ENCODE peak calls at places on chromosomes 3 and 15, in five cellular contexts. One of them, this sample, is unnamed.
A peak's percentile ranks its signal among the peaks of the same experiment; 100 is the strongest.

GRCh38 chr3:97037294-97037943 is 223.0 kb downstream of the EPHA6 start:
- DNase-seq in K562: no peak
- DNase-seq in GM12892: no peak
- DNase-seq in H1: no peak
- DNase-seq in HepG2: peak; percentile 9
- DNase-seq in this sample: no peak

GRCh38 chr3:126911162-126912026 is 71.5 kb upstream of the PLXNA1 start:
- DNase-seq in K562: peak; percentile 60
- DNase-seq in GM12892: peak; percentile 74
- DNase-seq in H1: no peak
- DNase-seq in HepG2: peak; percentile 21
- DNase-seq in this sample: peak; percentile 65

GRCh38 chr15:101521563-101521962 is 32.1 kb upstream of the PCSK6 start:
- DNase-seq in K562: no peak
- DNase-seq in GM12892: no peak
- DNase-seq in H1: no peak
- DNase-seq in HepG2: no peak
- DNase-seq in this sample: no peak

GRCh38 chr3:58659051-58659675 is 7.4 kb downstream of the FAM3D start:
- DNase-seq in K562: peak; percentile 26
- DNase-seq in GM12892: no peak
- DNase-seq in H1: peak; percentile 55
- DNase-seq in HepG2: peak; percentile 33
- DNase-seq in this sample: no peak

GRCh38 chr3:183502782-183503181 is 52.7 kb downstream of the KLHL6 start:
- DNase-seq in K562: no peak
- DNase-seq in GM12892: no peak
- DNase-seq in H1: no peak
- DNase-seq in HepG2: no peak
- DNase-seq in this sample: no peak

GRCh38 chr3:195806211-195806915 is 5.4 kb downstream of the MUC4 start:
- DNase-seq in K562: no peak
- DNase-seq in GM12892: no peak
- DNase-seq in H1: no peak
- DNase-seq in HepG2: no peak
- DNase-seq in this sample: no peak

GRCh38 chr15:101578443-101578894 is 73.7 kb downstream of the TM2D3 start:
- DNase-seq in K562: no peak
- DNase-seq in GM12892: no peak
- DNase-seq in H1: peak; percentile 58
- DNase-seq in HepG2: peak; percentile 50
- DNase-seq in this sample: no peak

GRCh38 chr3:192449036-192449435 is 278.3 kb downstream of the FGF12 start:
- DNase-seq in K562: no peak
- DNase-seq in GM12892: no peak
- DNase-seq in H1: no peak
- DNase-seq in HepG2: no peak
- DNase-seq in this sample: no peak

GRCh38 chr15:75694241-75695182 is 18.1 kb downstream of the CSPG4 start:
- DNase-seq in K562: peak; percentile 91
- DNase-seq in GM12892: no peak
- DNase-seq in H1: peak; percentile 75
- DNase-seq in HepG2: peak; percentile 35
- DNase-seq in this sample: no peak

GRCh38 chr3:80338366-80338765 is 570.6 kb upstream of the ROBO1 start:
- DNase-seq in K562: no peak
- DNase-seq in GM12892: no peak
- DNase-seq in H1: no peak
- DNase-seq in HepG2: no peak
- DNase-seq in this sample: no peak

GRCh38 chr3:113668015-113668414 is 28.4 kb downstream of the USF3 start:
- DNase-seq in K562: no peak
- DNase-seq in GM12892: no peak
- DNase-seq in H1: no peak
- DNase-seq in HepG2: no peak
- DNase-seq in this sample: no peak

GRCh38 chr15:88621789-88622604 is 857 bp downstream of the AEN start:
- DNase-seq in K562: no peak
- DNase-seq in GM12892: no peak
- DNase-seq in H1: no peak
- DNase-seq in HepG2: peak; percentile 76
- DNase-seq in this sample: no peak

GRCh38 chr15:52523192-52523591 is 5.5 kb downstream of the MYO5A start:
- DNase-seq in K562: no peak
- DNase-seq in GM12892: no peak
- DNase-seq in H1: no peak
- DNase-seq in HepG2: no peak
- DNase-seq in this sample: no peak

GRCh38 chr3:73559730-73560129 is 65.0 kb downstream of the PDZRN3 start:
- DNase-seq in K562: no peak
- DNase-seq in GM12892: no peak
- DNase-seq in H1: no peak
- DNase-seq in HepG2: no peak
- DNase-seq in this sample: no peak

GRCh38 chr15:88904808-88905327 is 8.3 kb downstream of the MFGE8 start:
- DNase-seq in K562: peak; percentile 87
- DNase-seq in GM12892: peak; percentile 63
- DNase-seq in H1: peak; percentile 94
- DNase-seq in HepG2: peak; percentile 79
- DNase-seq in this sample: peak; percentile 72

GRCh38 chr3:60935709-60936108 is 315.5 kb downstream of the FHIT start:
- DNase-seq in K562: no peak
- DNase-seq in GM12892: no peak
- DNase-seq in H1: no peak
- DNase-seq in HepG2: no peak
- DNase-seq in this sample: no peak

GRCh38 chr3:169026543-169027181 is 636.9 kb downstream of the MECOM start:
- DNase-seq in K562: no peak
- DNase-seq in GM12892: no peak
- DNase-seq in H1: no peak
- DNase-seq in HepG2: peak; percentile 1
- DNase-seq in this sample: no peak

GRCh38 chr3:140363801-140364200 is 314.1 kb upstream of the TRIM42 start:
- DNase-seq in K562: no peak
- DNase-seq in GM12892: no peak
- DNase-seq in H1: no peak
- DNase-seq in HepG2: no peak
- DNase-seq in this sample: no peak

GRCh38 chr3:186107148-186108105 is 1.5 kb downstream of the ETV5 start:
- DNase-seq in K562: peak; percentile 43
- DNase-seq in GM12892: peak; percentile 53
- DNase-seq in H1: peak; percentile 69
- DNase-seq in HepG2: peak; percentile 69
- DNase-seq in this sample: peak; percentile 51

GRCh38 chr3:155317211-155317610 is 23.7 kb upstream of the STRIT1 start:
- DNase-seq in K562: no peak
- DNase-seq in GM12892: no peak
- DNase-seq in H1: no peak
- DNase-seq in HepG2: no peak
- DNase-seq in this sample: no peak

GRCh38 chr15:68767833-68768232 is 52.9 kb downstream of the ANP32A start:
- DNase-seq in K562: no peak
- DNase-seq in GM12892: no peak
- DNase-seq in H1: peak; percentile 7
- DNase-seq in HepG2: no peak
- DNase-seq in this sample: no peak

GRCh38 chr3:130757751-130758150 is 11.1 kb upstream of the PIK3R4 start:
- DNase-seq in K562: no peak
- DNase-seq in GM12892: no peak
- DNase-seq in H1: no peak
- DNase-seq in HepG2: no peak
- DNase-seq in this sample: no peak

GRCh38 chr15:41417812-41418211 is 917 bp downstream of the RTF1 start:
- DNase-seq in K562: no peak
- DNase-seq in GM12892: no peak
- DNase-seq in H1: no peak
- DNase-seq in HepG2: no peak
- DNase-seq in this sample: no peak

DNA sequence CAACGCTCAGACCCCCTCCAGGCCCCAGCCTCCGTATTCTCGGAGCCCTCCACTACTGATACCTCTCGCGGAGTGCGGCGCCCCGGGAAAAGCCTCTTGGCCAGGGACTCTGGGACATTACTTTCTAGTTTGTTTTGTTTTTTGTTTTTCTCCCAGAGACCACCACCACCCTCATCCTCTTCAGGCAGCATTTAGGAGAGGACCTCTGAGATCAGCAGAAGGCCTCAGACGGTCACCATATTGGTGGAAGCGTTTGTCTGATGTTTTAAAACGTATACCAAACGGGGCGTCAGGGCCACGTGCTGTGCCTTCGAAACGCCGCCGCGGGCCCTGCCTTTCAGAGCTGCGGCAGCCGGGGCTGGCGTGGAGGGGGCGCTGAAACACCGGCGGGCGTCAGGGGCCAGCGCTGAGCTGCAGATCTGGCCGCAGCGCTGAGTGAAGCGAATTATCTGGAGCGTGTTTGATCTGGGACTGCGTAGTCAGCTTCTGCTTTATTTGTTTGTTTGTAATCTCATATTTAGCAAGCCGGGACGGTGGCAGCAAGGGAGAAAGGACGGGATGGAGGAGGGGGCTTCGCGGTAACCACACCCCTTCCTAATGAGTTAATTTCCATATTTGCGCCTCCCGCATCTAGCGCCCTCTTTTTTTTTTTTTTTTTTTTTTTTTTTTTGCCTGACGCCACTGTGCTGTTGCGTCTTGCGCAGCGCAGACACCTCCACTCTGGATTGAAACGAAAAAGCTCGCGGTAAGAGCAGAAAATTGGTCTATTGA is 14.8 kb downstream of the SOX2 start:
- DNase-seq in K562: no peak
- DNase-seq in GM12892: no peak
- DNase-seq in H1: peak; percentile 84
- DNase-seq in HepG2: no peak
- DNase-seq in this sample: no peak
- TF ChIP-seq TAF1 in K562: no peak
- TF ChIP-seq TAF1 in GM12892: no peak
- TF ChIP-seq TAF1 in H1: peak; percentile 18
- TF ChIP-seq TAF1 in HepG2: no peak
- TF ChIP-seq TAF1 in this sample: no peak

DNA sequence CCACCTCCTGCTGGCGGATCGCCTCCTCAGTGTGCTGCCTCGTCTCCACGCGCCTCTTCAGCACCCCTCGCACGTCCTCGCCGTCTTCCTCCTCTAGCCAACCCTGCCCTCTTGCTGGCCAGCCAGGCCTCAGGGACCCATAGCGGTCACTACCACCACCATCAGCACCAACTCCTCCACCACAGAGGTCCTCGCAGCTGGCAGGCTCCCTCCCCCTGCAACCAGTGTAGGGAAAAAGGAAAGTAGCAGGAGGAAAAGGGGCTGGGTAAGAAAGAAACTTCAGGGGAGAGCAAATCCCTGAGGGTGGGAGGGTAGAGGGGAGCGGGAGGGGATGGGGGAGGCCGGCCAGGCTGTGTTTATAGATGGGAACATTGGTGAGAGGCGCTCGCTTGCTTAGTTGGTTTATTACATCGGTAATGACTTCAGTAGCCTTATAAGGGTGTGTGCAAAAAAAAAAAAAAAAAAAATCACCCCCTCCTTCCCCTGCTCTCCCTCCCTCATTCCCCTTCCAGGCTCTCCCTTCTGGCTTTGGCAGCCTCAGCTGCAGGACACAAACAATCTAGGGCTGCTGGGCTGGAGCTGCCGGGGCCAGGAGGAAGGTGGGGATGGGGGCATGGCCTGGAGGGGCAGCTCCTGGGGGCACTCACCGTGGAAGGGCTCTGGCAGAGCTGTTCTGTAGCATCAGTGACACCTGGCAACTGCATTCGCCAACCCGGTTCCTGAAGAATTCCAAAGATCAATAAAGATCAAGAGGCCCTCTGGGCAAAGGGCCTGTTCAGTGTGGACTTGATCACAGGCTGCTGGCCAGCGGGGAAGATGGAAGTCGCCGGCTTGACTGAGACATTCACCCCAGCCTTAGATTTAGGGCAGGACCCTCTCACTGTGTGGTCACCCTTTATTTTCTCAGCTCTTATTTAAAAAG is 116.2 kb upstream of the HACD2 start:
- DNase-seq in K562: no peak
- DNase-seq in GM12892: no peak
- DNase-seq in H1: no peak
- DNase-seq in HepG2: no peak
- DNase-seq in this sample: no peak
- TF ChIP-seq POLR2A in K562: no peak
- TF ChIP-seq POLR2A in GM12892: no peak
- TF ChIP-seq POLR2A in H1: no peak
- TF ChIP-seq POLR2A in HepG2: no peak
- TF ChIP-seq POLR2A in this sample: no peak

GRCh38 chr3:65746848-65747247 is 291.9 kb downstream of the MAGI1 start:
- DNase-seq in K562: no peak
- DNase-seq in GM12892: no peak
- DNase-seq in H1: no peak
- DNase-seq in HepG2: no peak
- DNase-seq in this sample: no peak

GRCh38 chr3:65752636-65753035 is 286.1 kb downstream of the MAGI1 start:
- DNase-seq in K562: no peak
- DNase-seq in GM12892: no peak
- DNase-seq in H1: no peak
- DNase-seq in HepG2: no peak
- DNase-seq in this sample: no peak

GRCh38 chr3:65748326-65748725 is 290.4 kb downstream of the MAGI1 start:
- DNase-seq in K562: no peak
- DNase-seq in GM12892: no peak
- DNase-seq in H1: no peak
- DNase-seq in HepG2: no peak
- DNase-seq in this sample: no peak

GRCh38 chr3:65749066-65749465 is 289.7 kb downstream of the MAGI1 start:
- DNase-seq in K562: no peak
- DNase-seq in GM12892: no peak
- DNase-seq in H1: no peak
- DNase-seq in HepG2: no peak
- DNase-seq in this sample: no peak

GRCh38 chr3:65751123-65751700 is 287.5 kb downstream of the MAGI1 start:
- DNase-seq in K562: peak; percentile 46
- DNase-seq in GM12892: no peak
- DNase-seq in H1: peak; percentile 82
- DNase-seq in HepG2: peak; percentile 47
- DNase-seq in this sample: no peak
- TF ChIP-seq TAF1 in K562: no peak
- TF ChIP-seq TAF1 in GM12892: no peak
- TF ChIP-seq TAF1 in H1: no peak
- TF ChIP-seq TAF1 in HepG2: no peak
- TF ChIP-seq TAF1 in this sample: no peak

GRCh38 chr3:141500397-141500796 is 13.6 kb downstream of the RASA2 start:
- DNase-seq in K562: no peak
- DNase-seq in GM12892: no peak
- DNase-seq in H1: no peak
- DNase-seq in HepG2: no peak
- DNase-seq in this sample: no peak

GRCh38 chr3:141499965-141500364 is 13.1 kb downstream of the RASA2 start:
- DNase-seq in K562: no peak
- DNase-seq in GM12892: no peak
- DNase-seq in H1: no peak
- DNase-seq in HepG2: no peak
- DNase-seq in this sample: no peak

GRCh38 chr3:141493152-141493551 is 6.3 kb downstream of the RASA2 start:
- DNase-seq in K562: no peak
- DNase-seq in GM12892: no peak
- DNase-seq in H1: no peak
- DNase-seq in HepG2: no peak
- DNase-seq in this sample: no peak

GRCh38 chr3:141499304-141499703 is 12.5 kb downstream of the RASA2 start:
- DNase-seq in K562: no peak
- DNase-seq in GM12892: no peak
- DNase-seq in H1: no peak
- DNase-seq in HepG2: no peak
- DNase-seq in this sample: no peak

GRCh38 chr3:141498592-141499223 is 11.9 kb downstream of the RASA2 start:
- DNase-seq in K562: no peak
- DNase-seq in GM12892: no peak
- DNase-seq in H1: no peak
- DNase-seq in HepG2: no peak
- DNase-seq in this sample: no peak
- TF ChIP-seq POLR2A in K562: no peak
- TF ChIP-seq POLR2A in GM12892: no peak
- TF ChIP-seq POLR2A in H1: no peak
- TF ChIP-seq POLR2A in HepG2: no peak
- TF ChIP-seq POLR2A in this sample: no peak

This sample was measured in GM12891.